ENCODE peak calls at places on chromosomes 4 and X, in ten cellular contexts. W is heart left ventricle; F is psoas muscle; Z is CD8-positive, alpha-beta memory T cell; U is foreskin fibroblast; X is cardiac fibroblast; G is naive thymus-derived CD4-positive, alpha-beta T cell; S is CD4-positive, CD25-positive, alpha-beta regulatory T cell; M is endodermal cell; B is fibroblast of pulmonary artery. Q is an unnamed sample.
A peak's percentile ranks its signal among the peaks of the same experiment; 100 is the strongest.

GRCh38 chr4:87007345-87008181 is 72.8 kb downstream of the AFF1 start:
- DNase-seq in W (peak; percentile 71), F (peak; percentile 78), Z (no peak), U (no peak), X (peak; percentile 62), G (peak; percentile 12), S (peak; percentile 15), M (peak; percentile 77), B (peak; percentile 59), Q (no peak)

GRCh38 chrX:28701222-28701621 is 114.0 kb downstream of the IL1RAPL1 start:
- DNase-seq in W (no peak), F (no peak), Z (no peak), U (no peak), X (no peak), G (no peak), S (no peak), M (no peak), B (peak; percentile 2), Q (no peak)

GRCh38 chr4:109005523-109005922 is 242.7 kb upstream of the ETNPPL start:
- DNase-seq in W (no peak), F (no peak), Z (no peak), U (peak; percentile 21), X (no peak), G (no peak), S (no peak), M (no peak), B (peak; percentile 42), Q (no peak)

GRCh38 chr4:101191302-101192098 is 155.8 kb downstream of the PPP3CA start:
- DNase-seq in W (peak; percentile 86), F (peak; percentile 79), Z (no peak), U (peak; percentile 70), X (peak; percentile 98), G (no peak), S (no peak), M (peak; percentile 72), B (peak; percentile 96), Q (peak; percentile 87)

GRCh38 chr4:8250167-8250566 is 19.4 kb upstream of the HTRA3 start:
- DNase-seq in W (no peak), F (no peak), Z (no peak), U (no peak), X (no peak), G (no peak), S (no peak), M (no peak), B (no peak), Q (no peak)

GRCh38 chr4:76748649-76749048 is 149.3 kb downstream of the SOWAHB start:
- DNase-seq in W (no peak), F (no peak), Z (no peak), U (no peak), X (peak; percentile 50), G (peak; percentile 11), S (no peak), M (peak; percentile 72), B (peak; percentile 51), Q (no peak)

GRCh38 chrX:110675866-110676265 is 119.8 kb downstream of the CHRDL1 start:
- DNase-seq in W (no peak), F (no peak), Z (no peak), U (no peak), X (no peak), G (no peak), S (no peak), M (no peak), B (no peak), Q (no peak)

GRCh38 chrX:152992120-152992519 is 1.8 kb downstream of the PNMA5 start:
- DNase-seq in W (no peak), F (no peak), Z (no peak), U (no peak), X (no peak), G (no peak), S (no peak), M (no peak), B (no peak), Q (no peak)

GRCh38 chrX:71365356-71365875 is 741 bp upstream of the TAF1 start:
- DNase-seq in W (no peak), F (no peak), Z (no peak), U (no peak), X (no peak), G (no peak), S (no peak), M (no peak), B (no peak), Q (no peak)

GRCh38 chrX:11180571-11180970 is 69.4 kb downstream of the HCCS start:
- DNase-seq in W (no peak), F (no peak), Z (no peak), U (no peak), X (no peak), G (no peak), S (no peak), M (no peak), B (no peak), Q (no peak)

GRCh38 chr4:7450775-7451433 is 16.2 kb upstream of the PSAPL1 start:
- DNase-seq in W (no peak), F (no peak), Z (no peak), U (no peak), X (no peak), G (no peak), S (no peak), M (no peak), B (no peak), Q (no peak)

DNA sequence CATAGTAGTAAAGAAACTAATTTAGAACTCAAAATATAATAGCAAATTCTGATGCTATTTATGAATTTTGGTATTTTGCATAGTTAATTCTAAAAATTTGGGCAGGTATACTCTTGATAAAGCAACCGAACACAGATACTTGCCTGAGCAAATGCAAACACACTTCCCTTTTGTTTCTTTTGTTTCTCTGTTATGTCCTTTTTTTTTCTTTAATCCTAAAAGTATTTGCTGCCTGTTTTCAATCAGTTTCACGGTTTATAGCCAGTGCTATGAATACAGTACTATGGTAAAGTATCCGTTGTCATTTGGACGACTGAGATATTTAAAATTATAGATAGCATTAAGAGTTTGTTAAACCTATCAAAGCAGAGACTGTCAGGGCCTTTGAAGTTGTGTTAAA is 84.3 kb upstream of the HPRT1 start:
- DNase-seq in W (no peak), F (no peak), Z (no peak), U (no peak), X (no peak), G (no peak), S (no peak), M (no peak), B (no peak), Q (no peak)
- H3K4me3 ChIP-seq in W (no peak overlapping the region), F (no peak overlapping the region), Z (no peak overlapping the region), U (no peak overlapping the region), X (no peak overlapping the region), G (no peak overlapping the region), S (no peak overlapping the region), M (peak overlapping the region; percentile 93), B (no peak overlapping the region), Q (no peak overlapping the region)

GRCh38 chr4:167234388-167234881 is at the start of gene SPOCK3:
- DNase-seq in W (peak; percentile 17), F (peak; percentile 48), Z (no peak), U (peak; percentile 19), X (peak; percentile 54), G (peak; percentile 1), S (no peak), M (peak; percentile 87), B (peak; percentile 48), Q (no peak)

GRCh38 chr4:167238226-167238625 is 3.9 kb upstream of the SPOCK3 start:
- DNase-seq in W (no peak), F (no peak), Z (no peak), U (no peak), X (no peak), G (no peak), S (no peak), M (peak; percentile 82), B (no peak), Q (no peak)

GRCh38 chr4:167232805-167233522 is 1.3 kb downstream of the SPOCK3 start:
- DNase-seq in W (no peak), F (no peak), Z (no peak), U (no peak), X (no peak), G (no peak), S (no peak), M (peak; percentile 67), B (no peak), Q (no peak)

GRCh38 chr4:167230744-167231143 is 3.5 kb downstream of the SPOCK3 start:
- DNase-seq in W (no peak), F (no peak), Z (no peak), U (no peak), X (no peak), G (no peak), S (no peak), M (no peak), B (no peak), Q (no peak)

DNA sequence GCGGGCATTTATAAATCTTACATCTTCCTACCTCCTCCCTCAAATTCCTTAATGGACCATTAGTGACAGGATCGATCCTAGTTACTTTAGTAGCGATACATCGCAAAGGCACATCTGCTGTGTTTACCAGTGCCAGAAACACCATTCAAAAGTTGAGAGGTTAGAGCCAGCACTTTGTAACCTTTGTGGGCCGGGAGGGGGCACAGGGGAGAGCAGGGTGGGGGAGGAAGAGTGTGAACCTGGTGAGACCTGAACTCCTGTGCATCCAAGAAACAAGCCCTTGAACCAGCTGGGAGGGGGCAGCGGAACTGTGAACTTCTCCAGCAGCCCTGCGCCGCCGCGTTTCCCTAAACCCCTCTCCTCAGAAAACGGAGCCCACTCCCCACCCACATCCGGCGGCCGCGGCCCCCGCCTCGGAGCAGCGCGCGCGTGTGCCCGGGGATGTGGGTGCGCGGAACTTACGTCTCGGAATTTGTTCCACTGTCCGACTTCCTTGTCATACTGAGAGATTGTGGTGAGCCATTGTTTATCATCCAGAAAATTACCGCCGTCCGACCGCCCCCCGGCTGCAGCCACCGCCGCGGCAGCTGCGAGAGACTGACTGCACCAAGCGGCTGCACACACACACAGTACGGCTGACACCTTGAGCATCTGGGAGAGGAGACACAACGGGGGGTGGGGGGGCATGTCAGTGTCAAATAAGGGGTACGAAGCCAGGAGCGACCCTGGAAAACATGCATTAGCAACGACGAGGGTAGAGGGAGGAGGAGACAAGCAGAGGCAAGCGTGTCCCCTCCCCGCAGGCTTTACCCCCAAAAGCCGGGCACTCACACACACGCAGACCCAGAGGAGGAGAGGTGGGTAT is 539 bp downstream of the SPOCK3 start:
- DNase-seq in W (no peak), F (no peak), Z (no peak), U (no peak), X (peak; percentile 4), G (no peak), S (no peak), M (peak; percentile 69), B (peak; percentile 11), Q (no peak)
- H3K4me3 ChIP-seq in W (peak overlapping the region; percentile 55), F (peak overlapping the region; percentile 54), Z (no peak overlapping the region), U (peak overlapping the region; percentile 5), X (peak overlapping the region; percentile 65), G (no peak overlapping the region), S (no peak overlapping the region), M (peak overlapping the region; percentile 86), B (peak overlapping the region; percentile 70), Q (peak overlapping the region; percentile 64)

DNA sequence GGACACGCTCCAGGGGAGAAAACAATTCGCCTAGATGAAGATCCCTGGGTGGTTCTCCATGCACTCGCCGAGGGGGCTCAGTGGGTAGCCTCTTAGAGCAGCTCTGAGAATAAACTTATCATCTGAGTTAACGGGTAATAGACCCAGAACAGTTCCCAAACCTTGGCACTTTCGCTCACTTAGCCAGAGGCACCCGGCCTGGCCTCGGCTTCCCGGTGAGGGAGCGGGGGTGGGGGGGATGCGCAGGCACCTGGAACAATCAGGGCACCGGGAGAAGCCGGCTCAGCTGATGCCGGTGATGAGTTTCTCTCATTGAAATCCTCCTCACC is 405 bp upstream of the ZAR1 start:
- DNase-seq in W (no peak), F (no peak), Z (no peak), U (no peak), X (no peak), G (no peak), S (no peak), M (peak; percentile 73), B (no peak), Q (no peak)
- H3K4me3 ChIP-seq in W (peak overlapping the region; percentile 47), F (peak overlapping the region; percentile 58), Z (no peak overlapping the region), U (peak overlapping the region; percentile 2), X (peak overlapping the region; percentile 19), G (no peak overlapping the region), S (no peak overlapping the region), M (peak overlapping the region; percentile 64), B (no peak overlapping the region), Q (no peak overlapping the region)

GRCh38 chr4:99564921-99565320 is 1.1 kb upstream of the TRMT10A start:
- DNase-seq in W (no peak), F (no peak), Z (no peak), U (no peak), X (no peak), G (no peak), S (no peak), M (no peak), B (no peak), Q (no peak)
- H3K4me3 ChIP-seq in W (no peak overlapping the region), F (peak overlapping the region; percentile 85), Z (no peak overlapping the region), U (no peak overlapping the region), X (no peak overlapping the region), G (no peak overlapping the region), S (no peak overlapping the region), M (no peak overlapping the region), B (no peak overlapping the region), Q (no peak overlapping the region)

Q was measured in skeletal muscle cell.